ENCODE peak calls at places on chromosomes 12 and 14, in five cellular contexts. F is fibroblast of mammary gland, J is mammary epithelial cell, G is IMR-90, C is stomach. H is an unnamed sample.

GRCh38 chr14:90300649-90301048 is 31.1 kb downstream of the NRDE2 start:
- DNase-seq in G (peak), C (no peak), J (no peak), F (no peak), H (no peak)

GRCh38 chr14:76405627-76406026 is 29.7 kb downstream of the ESRRB start:
- DNase-seq in J (no peak), G (no peak), F (no peak), C (no peak), H (no peak)

GRCh38 chr14:36719823-36720222 is 58.2 kb downstream of the PAX9 start:
- DNase-seq in C (no peak), F (no peak), G (no peak), J (no peak), H (no peak)

GRCh38 chr12:114976959-114977358 is 293.0 kb upstream of the TBX3 start:
- DNase-seq in C (no peak), G (peak), F (peak), J (peak), H (no peak)

GRCh38 chr14:63470877-63471565 is 72.2 kb downstream of the PPP2R5E start:
- DNase-seq in F (peak), G (peak), C (no peak), J (peak), H (no peak)

GRCh38 chr12:11228268-11228879 is 41.1 kb downstream of the PRB3 start:
- DNase-seq in C (peak), G (peak), F (peak), J (peak), H (no peak)

GRCh38 chr12:19707948-19708409 is 268.7 kb downstream of the AEBP2 start:
- DNase-seq in C (no peak), F (peak), J (peak), G (peak), H (no peak)

GRCh38 chr12:27826076-27826475 is 46.0 kb upstream of the MANSC4 start:
- DNase-seq in F (peak), G (peak), C (no peak), J (peak), H (no peak)

GRCh38 chr14:41636492-41637392 is 30.1 kb downstream of the LRFN5 start:
- DNase-seq in C (no peak), J (no peak), F (no peak), G (peak), H (no peak)

GRCh38 chr12:116933101-116933500 is 22.4 kb downstream of the FBXW8 start:
- DNase-seq in J (no peak), F (no peak), C (no peak), G (peak), H (no peak)

GRCh38 chr14:49897965-49898364 is 5.1 kb downstream of the ARF6 start:
- DNase-seq in J (peak), G (no peak), C (peak), F (no peak), H (no peak)

GRCh38 chr14:70094106-70094505 is 94.6 kb downstream of the SLC8A3 start:
- DNase-seq in G (no peak), F (no peak), C (no peak), J (no peak), H (no peak)

GRCh38 chr14:77580964-77581505 is 35.4 kb downstream of the SPTLC2 start:
- DNase-seq in C (no peak), J (no peak), F (peak), G (peak), H (no peak)

GRCh38 chr14:67392123-67392522 is 19.8 kb downstream of the PLEK2 start:
- DNase-seq in J (no peak), C (no peak), G (no peak), F (no peak), H (no peak)

GRCh38 chr14:69281450-69282169 is 21.7 kb downstream of the GALNT16 start:
- DNase-seq in C (no peak), J (no peak), F (peak), G (peak), H (no peak)

GRCh38 chr14:105532735-105533141 is 6.4 kb downstream of the TMEM121 start:
- DNase-seq in F (peak), C (no peak), G (no peak), J (no peak), H (no peak)

DNA sequence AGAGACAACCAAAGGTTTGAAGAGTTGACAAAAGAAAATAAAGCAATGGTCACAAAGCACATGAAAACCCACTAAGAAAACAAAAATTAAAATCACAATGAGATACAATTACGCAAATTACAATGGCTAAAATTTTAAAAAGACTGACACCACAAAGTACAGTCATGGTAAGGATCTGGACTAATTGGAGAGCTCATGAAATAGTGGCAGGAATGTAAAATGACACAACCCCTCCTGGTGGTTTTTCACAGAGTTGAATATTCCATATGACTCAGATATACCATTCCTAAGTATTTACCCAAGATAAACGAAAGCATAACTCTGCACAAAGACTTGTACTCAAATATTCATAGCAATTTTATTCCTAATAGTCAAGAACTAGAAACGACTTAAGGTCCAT is 65.9 kb downstream of the NOVA1 start:
- DNase-seq in F (peak), J (peak), C (no peak), G (peak), H (no peak)
- TF ChIP-seq CTCF in F (peak), J (no peak), C (no peak), G (peak), H (peak)

GRCh38 chr12:76543831-76544347 is 15.7 kb downstream of the OSBPL8 start:
- DNase-seq in F (no peak), C (no peak), J (no peak), G (no peak), H (no peak)
- TF ChIP-seq CTCF in F (no peak), C (no peak), J (no peak), G (no peak), H (no peak)

DNA sequence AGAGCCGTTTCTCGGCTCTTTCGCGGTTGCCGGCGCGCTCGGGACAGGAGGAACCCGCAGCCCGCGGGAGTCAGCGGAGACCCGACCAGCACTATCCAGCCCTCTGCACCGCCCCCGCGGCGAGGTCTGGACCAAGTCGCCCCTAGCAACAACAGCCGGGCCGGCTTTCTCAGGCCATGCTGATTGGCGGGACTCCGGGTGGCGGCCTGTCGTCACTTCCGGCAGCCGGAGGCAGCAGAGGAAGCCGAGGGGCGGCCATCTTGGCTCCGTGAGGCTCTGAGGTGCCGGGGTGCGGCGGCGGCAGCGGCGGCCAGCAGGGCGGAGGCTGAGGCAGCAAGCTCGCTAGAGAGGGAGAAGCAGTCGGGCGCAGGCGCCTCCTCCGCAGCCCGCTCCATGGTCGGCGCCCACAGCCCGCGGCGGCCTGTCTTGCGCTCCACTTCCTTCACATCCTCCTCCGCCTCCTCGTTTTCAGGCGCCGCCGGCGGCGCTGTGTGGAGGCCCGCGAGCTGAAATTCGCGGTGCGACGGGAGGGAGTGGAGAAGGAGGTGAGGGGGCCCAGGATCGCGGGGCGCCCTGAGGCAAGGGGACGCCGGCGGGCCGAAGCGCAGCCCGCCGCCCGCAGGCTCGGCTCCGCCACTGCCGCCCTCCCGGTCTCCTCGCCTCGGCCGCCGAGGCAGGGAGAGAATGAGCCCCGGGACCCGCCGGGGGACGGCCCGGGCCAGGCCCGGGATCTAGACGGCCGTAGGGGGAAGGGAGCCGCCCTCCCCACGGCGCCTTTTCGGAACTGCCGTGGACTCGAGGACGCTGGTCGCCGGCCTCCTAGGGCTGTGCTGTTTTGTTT is at the start of gene MARK3:
- DNase-seq in J (peak), F (peak), G (peak), C (peak), H (peak)
- TF ChIP-seq CTCF in J (no peak), F (no peak), G (peak), C (no peak), H (peak)

GRCh38 chr14:28751467-28752058 is 15.0 kb upstream of the FOXG1 start:
- DNase-seq in G (peak), C (peak), F (peak), J (peak), H (no peak)
- TF ChIP-seq CTCF in G (peak), C (no peak), F (peak), J (peak), H (peak)

GRCh38 chr12:24822121-24822899 is 126.6 kb downstream of the BCAT1 start:
- DNase-seq in G (peak), C (no peak), J (peak), F (peak), H (no peak)
- TF ChIP-seq CTCF in G (no peak), C (no peak), J (no peak), F (no peak), H (no peak)

GRCh38 chr14:98932436-98933325 is 339.3 kb downstream of the BCL11B start:
- DNase-seq in J (no peak), C (no peak), F (no peak), G (no peak), H (no peak)

GRCh38 chr14:98937712-98938505 is 334.1 kb downstream of the BCL11B start:
- DNase-seq in F (no peak), J (peak), G (no peak), C (no peak), H (no peak)

GRCh38 chr14:98931911-98932310 is 340.1 kb downstream of the BCL11B start:
- DNase-seq in G (no peak), J (no peak), C (peak), F (no peak), H (no peak)

GRCh38 chr14:98937021-98937420 is 335.0 kb downstream of the BCL11B start:
- DNase-seq in C (no peak), G (no peak), F (no peak), J (no peak), H (no peak)

DNA sequence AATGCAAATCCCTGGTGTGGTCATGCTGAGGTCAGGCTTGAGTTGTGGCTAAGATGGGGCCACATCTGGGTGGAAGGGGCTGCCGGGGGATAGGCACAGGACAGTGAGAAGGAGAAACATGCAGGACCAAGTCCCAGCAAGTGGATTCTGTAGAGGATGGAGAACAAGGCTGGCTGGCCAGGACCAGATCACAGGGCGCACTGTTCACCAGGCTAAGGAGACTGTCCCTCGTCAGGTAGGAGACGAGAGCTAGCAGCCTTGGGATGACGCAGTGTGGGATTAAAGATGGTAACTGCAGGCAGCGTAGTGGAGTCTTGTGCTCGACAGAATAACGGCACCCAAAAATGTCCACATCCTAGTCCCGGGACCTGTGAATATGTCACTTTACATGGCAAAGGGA is 336.1 kb downstream of the BCL11B start:
- DNase-seq in F (no peak), C (no peak), J (no peak), G (no peak), H (no peak)
- TF ChIP-seq CTCF in F (no peak), C (no peak), J (no peak), G (no peak), H (no peak)

GRCh38 chr12:124188561-124189405 is 106.1 kb upstream of the RFLNA start:
- DNase-seq in G (no peak), J (no peak), F (no peak), C (no peak), H (no peak)

GRCh38 chr12:124185970-124186686 is 108.8 kb upstream of the RFLNA start:
- DNase-seq in F (no peak), J (no peak), G (no peak), C (peak), H (no peak)

GRCh38 chr12:124188059-124188458 is 106.8 kb upstream of the RFLNA start:
- DNase-seq in C (no peak), F (no peak), G (no peak), J (no peak), H (no peak)

GRCh38 chr12:124183172-124183571 is 111.7 kb upstream of the RFLNA start:
- DNase-seq in C (no peak), J (no peak), G (no peak), F (no peak), H (no peak)

DNA sequence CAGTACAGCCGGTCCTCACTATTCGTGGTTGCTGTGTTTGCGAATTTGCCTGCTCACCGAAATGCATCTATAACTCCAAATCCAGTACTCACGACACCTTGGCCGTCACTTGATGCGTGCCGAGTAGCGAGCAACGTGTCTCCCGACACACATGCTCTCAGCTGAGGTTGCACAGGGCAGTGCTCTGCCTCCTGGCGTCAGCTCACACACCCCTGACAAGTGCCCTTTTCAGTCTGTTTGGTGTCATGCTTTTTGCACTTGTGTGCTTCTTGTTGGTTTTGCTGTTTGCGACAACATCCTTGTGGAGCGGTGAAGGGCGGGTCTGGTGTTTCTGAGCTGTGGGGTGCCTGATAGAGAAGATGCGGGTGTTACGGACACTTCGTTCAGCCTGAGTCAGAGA is 110.4 kb upstream of the RFLNA start:
- DNase-seq in F (no peak), J (no peak), C (no peak), G (no peak), H (no peak)
- TF ChIP-seq CTCF in F (no peak), J (no peak), C (no peak), G (no peak), H (no peak)

GRCh38 chr12:113641426-113641825 is 169.8 kb upstream of the LHX5 start:
- DNase-seq in F (no peak), C (no peak), J (no peak), G (no peak), H (no peak)
- TF ChIP-seq CTCF in F (no peak), C (no peak), J (no peak), G (no peak), H (no peak)